ENCODE peak calls at places on chromosomes 16 and 17, in seven cellular contexts. One of them, this sample, is unnamed.

GRCh38 chr16:70402916-70403659 is 35.8 kb downstream of the ST3GAL2 start:
- DNase-seq in HL-60: peak; percentile 85
- DNase-seq in breast epithelium: no peak
- DNase-seq in stomach: no peak
- DNase-seq in esophagus muscularis mucosa: no peak
- DNase-seq in HCT116: no peak
- DNase-seq in Panc1: no peak
- DNase-seq in this sample: no peak

GRCh38 chr17:40901981-40902862 is 17.2 kb upstream of the KRT20 start:
- DNase-seq in HL-60: no peak
- DNase-seq in breast epithelium: no peak
- DNase-seq in stomach: no peak
- DNase-seq in esophagus muscularis mucosa: no peak
- DNase-seq in HCT116: peak; percentile 70
- DNase-seq in Panc1: no peak
- DNase-seq in this sample: no peak

GRCh38 chr17:8698142-8699050 is 46.2 kb downstream of the CCDC42 start:
- DNase-seq in HL-60: no peak
- DNase-seq in breast epithelium: no peak
- DNase-seq in stomach: no peak
- DNase-seq in esophagus muscularis mucosa: no peak
- DNase-seq in HCT116: no peak
- DNase-seq in Panc1: no peak
- DNase-seq in this sample: peak; percentile 80

GRCh38 chr17:50239913-50240312 is 34.4 kb upstream of the TMEM92 start:
- DNase-seq in HL-60: no peak
- DNase-seq in breast epithelium: no peak
- DNase-seq in stomach: no peak
- DNase-seq in esophagus muscularis mucosa: no peak
- DNase-seq in HCT116: no peak
- DNase-seq in Panc1: no peak
- DNase-seq in this sample: no peak

GRCh38 chr16:56985288-56985961 is 3.9 kb upstream of the NLRC5 start:
- DNase-seq in HL-60: no peak
- DNase-seq in breast epithelium: no peak
- DNase-seq in stomach: peak; percentile 57
- DNase-seq in esophagus muscularis mucosa: no peak
- DNase-seq in HCT116: peak; percentile 62
- DNase-seq in Panc1: no peak
- DNase-seq in this sample: peak; percentile 55

GRCh38 chr16:82440336-82440735 is 186.4 kb upstream of the CDH13 start:
- DNase-seq in HL-60: no peak
- DNase-seq in breast epithelium: no peak
- DNase-seq in stomach: no peak
- DNase-seq in esophagus muscularis mucosa: no peak
- DNase-seq in HCT116: no peak
- DNase-seq in Panc1: no peak
- DNase-seq in this sample: no peak

GRCh38 chr17:57296231-57296630 is 39.9 kb downstream of the MSI2 start:
- DNase-seq in HL-60: no peak
- DNase-seq in breast epithelium: no peak
- DNase-seq in stomach: no peak
- DNase-seq in esophagus muscularis mucosa: no peak
- DNase-seq in HCT116: no peak
- DNase-seq in Panc1: no peak
- DNase-seq in this sample: no peak

GRCh38 chr16:27902551-27902950 is 161.0 kb downstream of the GSG1L start:
- DNase-seq in HL-60: no peak
- DNase-seq in breast epithelium: no peak
- DNase-seq in stomach: no peak
- DNase-seq in esophagus muscularis mucosa: no peak
- DNase-seq in HCT116: no peak
- DNase-seq in Panc1: no peak
- DNase-seq in this sample: no peak

GRCh38 chr16:48318630-48319029 is 66.6 kb downstream of the SIAH1 start:
- DNase-seq in HL-60: peak; percentile 71
- DNase-seq in breast epithelium: no peak
- DNase-seq in stomach: no peak
- DNase-seq in esophagus muscularis mucosa: no peak
- DNase-seq in HCT116: no peak
- DNase-seq in Panc1: no peak
- DNase-seq in this sample: no peak

GRCh38 chr17:65712383-65713267 is 151.2 kb upstream of the AXIN2 start:
- DNase-seq in HL-60: no peak
- DNase-seq in breast epithelium: no peak
- DNase-seq in stomach: no peak
- DNase-seq in esophagus muscularis mucosa: no peak
- DNase-seq in HCT116: no peak
- DNase-seq in Panc1: no peak
- DNase-seq in this sample: no peak

GRCh38 chr17:62705116-62705515 is 77.6 kb downstream of the MRC2 start:
- DNase-seq in HL-60: no peak
- DNase-seq in breast epithelium: no peak
- DNase-seq in stomach: peak; percentile 34
- DNase-seq in esophagus muscularis mucosa: no peak
- DNase-seq in HCT116: no peak
- DNase-seq in Panc1: no peak
- DNase-seq in this sample: no peak

GRCh38 chr17:81052199-81052997 is 17.4 kb downstream of the BAIAP2 start:
- DNase-seq in HL-60: no peak
- DNase-seq in breast epithelium: no peak
- DNase-seq in stomach: no peak
- DNase-seq in esophagus muscularis mucosa: no peak
- DNase-seq in HCT116: no peak
- DNase-seq in Panc1: no peak
- DNase-seq in this sample: peak; percentile 72

GRCh38 chr16:2686912-2687507 is 4.7 kb downstream of the KCTD5 start:
- DNase-seq in HL-60: peak; percentile 88
- DNase-seq in breast epithelium: no peak
- DNase-seq in stomach: peak; percentile 45
- DNase-seq in esophagus muscularis mucosa: no peak
- DNase-seq in HCT116: no peak
- DNase-seq in Panc1: no peak
- DNase-seq in this sample: peak; percentile 71

GRCh38 chr16:84119368-84119767 is 2.6 kb upstream of the MBTPS1 start:
- DNase-seq in HL-60: no peak
- DNase-seq in breast epithelium: peak; percentile 16
- DNase-seq in stomach: no peak
- DNase-seq in esophagus muscularis mucosa: no peak
- DNase-seq in HCT116: no peak
- DNase-seq in Panc1: no peak
- DNase-seq in this sample: no peak

GRCh38 chr17:60151355-60151754 is 1.6 kb downstream of the CA4 start:
- DNase-seq in HL-60: peak; percentile 61
- DNase-seq in breast epithelium: no peak
- DNase-seq in stomach: no peak
- DNase-seq in esophagus muscularis mucosa: no peak
- DNase-seq in HCT116: no peak
- DNase-seq in Panc1: no peak
- DNase-seq in this sample: no peak

GRCh38 chr17:77666881-77667395 is 291.6 kb upstream of the TNRC6C start:
- DNase-seq in HL-60: peak; percentile 60
- DNase-seq in breast epithelium: no peak
- DNase-seq in stomach: no peak
- DNase-seq in esophagus muscularis mucosa: no peak
- DNase-seq in HCT116: no peak
- DNase-seq in Panc1: no peak
- DNase-seq in this sample: no peak

GRCh38 chr16:80054656-80055055 is 454.1 kb upstream of the MAF start:
- DNase-seq in HL-60: no peak
- DNase-seq in breast epithelium: no peak
- DNase-seq in stomach: no peak
- DNase-seq in esophagus muscularis mucosa: no peak
- DNase-seq in HCT116: no peak
- DNase-seq in Panc1: no peak
- DNase-seq in this sample: no peak

GRCh38 chr16:80055831-80056230 is 455.3 kb upstream of the MAF start:
- DNase-seq in HL-60: no peak
- DNase-seq in breast epithelium: no peak
- DNase-seq in stomach: no peak
- DNase-seq in esophagus muscularis mucosa: no peak
- DNase-seq in HCT116: no peak
- DNase-seq in Panc1: no peak
- DNase-seq in this sample: no peak

GRCh38 chr16:80056334-80056733 is 455.8 kb upstream of the MAF start:
- DNase-seq in HL-60: no peak
- DNase-seq in breast epithelium: no peak
- DNase-seq in stomach: no peak
- DNase-seq in esophagus muscularis mucosa: no peak
- DNase-seq in HCT116: no peak
- DNase-seq in Panc1: no peak
- DNase-seq in this sample: no peak

GRCh38 chr16:80060470-80060869 is 459.9 kb upstream of the MAF start:
- DNase-seq in HL-60: no peak
- DNase-seq in breast epithelium: no peak
- DNase-seq in stomach: no peak
- DNase-seq in esophagus muscularis mucosa: no peak
- DNase-seq in HCT116: no peak
- DNase-seq in Panc1: no peak
- DNase-seq in this sample: no peak

GRCh38 chr16:80058236-80058635 is 457.7 kb upstream of the MAF start:
- DNase-seq in HL-60: no peak
- DNase-seq in breast epithelium: peak; percentile 37
- DNase-seq in stomach: no peak
- DNase-seq in esophagus muscularis mucosa: no peak
- DNase-seq in HCT116: no peak
- DNase-seq in Panc1: no peak
- DNase-seq in this sample: no peak
- TF ChIP-seq POLR2AphosphoS5 in HL-60: no peak
- TF ChIP-seq POLR2AphosphoS5 in breast epithelium: no peak
- TF ChIP-seq POLR2AphosphoS5 in stomach: peak; percentile 30
- TF ChIP-seq POLR2AphosphoS5 in esophagus muscularis mucosa: no peak
- TF ChIP-seq POLR2AphosphoS5 in HCT116: no peak
- TF ChIP-seq POLR2AphosphoS5 in Panc1: no peak
- TF ChIP-seq POLR2AphosphoS5 in this sample: no peak

GRCh38 chr17:47618416-47618815 is 31.3 kb upstream of the KPNB1 start:
- DNase-seq in HL-60: no peak
- DNase-seq in breast epithelium: no peak
- DNase-seq in stomach: no peak
- DNase-seq in esophagus muscularis mucosa: no peak
- DNase-seq in HCT116: peak; percentile 23
- DNase-seq in Panc1: no peak
- DNase-seq in this sample: no peak

GRCh38 chr17:47620503-47621245 is 29.0 kb upstream of the KPNB1 start:
- DNase-seq in HL-60: no peak
- DNase-seq in breast epithelium: no peak
- DNase-seq in stomach: no peak
- DNase-seq in esophagus muscularis mucosa: no peak
- DNase-seq in HCT116: peak; percentile 68
- DNase-seq in Panc1: no peak
- DNase-seq in this sample: no peak

GRCh38 chr17:47621293-47622178 is 28.2 kb upstream of the KPNB1 start:
- DNase-seq in HL-60: no peak
- DNase-seq in breast epithelium: peak; percentile 27
- DNase-seq in stomach: no peak
- DNase-seq in esophagus muscularis mucosa: no peak
- DNase-seq in HCT116: peak; percentile 82
- DNase-seq in Panc1: peak; percentile 63
- DNase-seq in this sample: no peak

GRCh38 chr17:47611372-47612350 is 38.1 kb upstream of the KPNB1 start:
- DNase-seq in HL-60: no peak
- DNase-seq in breast epithelium: no peak
- DNase-seq in stomach: no peak
- DNase-seq in esophagus muscularis mucosa: no peak
- DNase-seq in HCT116: no peak
- DNase-seq in Panc1: no peak
- DNase-seq in this sample: no peak

DNA sequence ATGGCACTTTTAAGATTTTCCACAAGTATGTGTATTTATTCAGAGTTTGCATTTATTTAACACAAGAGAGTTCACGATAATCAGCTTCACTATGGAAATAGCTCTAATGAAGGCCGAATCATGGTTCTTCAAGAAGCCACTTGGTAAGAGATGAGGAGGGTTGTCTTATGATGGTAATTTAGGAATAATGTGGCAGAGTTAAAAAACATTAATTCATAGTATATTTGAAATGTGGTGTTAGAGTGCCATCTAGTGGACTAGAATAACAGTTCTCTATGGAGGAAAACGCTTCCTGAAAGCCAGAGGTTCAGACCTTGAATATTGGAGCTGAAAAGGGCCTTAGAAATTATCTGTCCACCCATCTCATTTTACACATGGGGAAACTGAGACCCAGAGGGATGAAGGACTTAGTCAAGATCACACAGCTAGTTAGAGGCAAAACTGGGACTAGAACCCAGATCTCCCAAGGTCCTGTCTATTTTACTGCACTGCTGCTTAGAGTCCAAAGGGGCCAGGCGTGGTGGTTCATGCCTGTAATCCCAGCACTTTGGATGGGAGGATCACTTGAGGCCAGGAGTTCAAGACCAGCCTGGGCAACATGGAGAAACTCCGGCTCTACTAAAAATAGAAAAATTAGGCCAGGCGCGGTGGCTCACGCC is 33.8 kb upstream of the KPNB1 start:
- DNase-seq in HL-60: peak; percentile 13
- DNase-seq in breast epithelium: no peak
- DNase-seq in stomach: no peak
- DNase-seq in esophagus muscularis mucosa: no peak
- DNase-seq in HCT116: peak; percentile 52
- DNase-seq in Panc1: no peak
- DNase-seq in this sample: no peak
- TF ChIP-seq CTCF in HL-60: peak; percentile 3
- TF ChIP-seq CTCF in breast epithelium: peak; percentile 84
- TF ChIP-seq CTCF in stomach: peak; percentile 46
- TF ChIP-seq CTCF in esophagus muscularis mucosa: peak; percentile 72
- TF ChIP-seq CTCF in HCT116: peak; percentile 93
- TF ChIP-seq CTCF in Panc1: peak; percentile 79
- TF ChIP-seq CTCF in this sample: peak; percentile 73

GRCh38 chr17:76640550-76641380 is 2.8 kb downstream of the ST6GALNAC1 start:
- DNase-seq in HL-60: no peak
- DNase-seq in breast epithelium: no peak
- DNase-seq in stomach: no peak
- DNase-seq in esophagus muscularis mucosa: no peak
- DNase-seq in HCT116: no peak
- DNase-seq in Panc1: no peak
- DNase-seq in this sample: no peak
- H3K4me3 ChIP-seq in HL-60: no peak overlapping the region
- H3K4me3 ChIP-seq in breast epithelium: no peak overlapping the region
- H3K4me3 ChIP-seq in stomach: no peak overlapping the region
- H3K4me3 ChIP-seq in esophagus muscularis mucosa: no peak overlapping the region
- H3K4me3 ChIP-seq in HCT116: no peak overlapping the region
- H3K4me3 ChIP-seq in Panc1: no peak overlapping the region
- H3K4me3 ChIP-seq in this sample: no peak overlapping the region

DNA sequence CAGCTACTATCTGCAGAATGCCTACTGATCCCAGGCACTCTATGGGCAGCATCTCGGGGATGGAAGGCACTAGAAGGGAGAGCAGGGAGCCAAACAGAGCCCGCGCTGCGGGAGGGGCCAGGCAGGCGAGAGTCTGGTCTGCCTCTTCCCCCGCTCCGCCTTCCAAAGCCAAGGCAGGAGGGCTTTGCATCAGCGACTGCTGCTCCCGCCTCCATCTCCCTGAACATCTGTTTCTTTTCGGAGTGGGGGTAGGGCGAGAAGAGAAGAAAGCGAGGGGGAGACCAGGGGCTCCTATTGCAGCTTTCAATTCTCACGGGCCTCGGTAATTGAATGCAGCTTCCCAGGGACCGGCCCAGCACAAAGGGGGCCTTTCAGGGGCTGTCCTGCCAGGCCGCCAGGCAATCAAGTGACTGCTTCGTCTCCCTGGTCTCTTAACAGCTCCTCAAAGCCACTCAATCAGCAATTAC is 31.4 kb upstream of the CDC42EP4 start:
- DNase-seq in HL-60: no peak
- DNase-seq in breast epithelium: peak; percentile 59
- DNase-seq in stomach: no peak
- DNase-seq in esophagus muscularis mucosa: no peak
- DNase-seq in HCT116: no peak
- DNase-seq in Panc1: no peak
- DNase-seq in this sample: no peak
- TF ChIP-seq POLR2AphosphoS5 in HL-60: no peak
- TF ChIP-seq POLR2AphosphoS5 in breast epithelium: no peak
- TF ChIP-seq POLR2AphosphoS5 in stomach: no peak
- TF ChIP-seq POLR2AphosphoS5 in esophagus muscularis mucosa: peak; percentile 62
- TF ChIP-seq POLR2AphosphoS5 in HCT116: no peak
- TF ChIP-seq POLR2AphosphoS5 in Panc1: no peak
- TF ChIP-seq POLR2AphosphoS5 in this sample: no peak